ENCODE peak calls at places on chromosomes 3 and 15, in five cellular contexts. N is IMR-90, C is HCT116, R is SK-N-SH, F is astrocyte. O is an unnamed sample. For H3K36me3 and H3K4me1, the result is how much of the 10 kb centered on the place peaks cover.

GRCh38 chr3:46670000-46670890 is 23.2 kb downstream of the ALS2CL start:
- DNase-seq in F (no peak), R (peak), C (no peak), N (no peak), O (no peak)

GRCh38 chr3:143850877-143851276 is 2.6 kb upstream of the SLC9A9 start:
- DNase-seq in F (no peak), N (no peak), C (no peak), R (no peak), O (peak)

GRCh38 chr15:44243829-44244228 is 44.7 kb upstream of the GOLM2 start:
- DNase-seq in C (peak), R (no peak), N (no peak), F (no peak), O (no peak)

GRCh38 chr15:77076325-77076915 is 5.5 kb upstream of the TSPAN3 start:
- DNase-seq in C (no peak), N (no peak), R (no peak), F (no peak), O (no peak)

GRCh38 chr3:172099495-172099808 is 60.1 kb downstream of the FNDC3B start:
- DNase-seq in C (no peak), R (no peak), N (no peak), F (no peak), O (no peak)

GRCh38 chr3:180265551-180265950 is 228.8 kb upstream of the PEX5L start:
- DNase-seq in N (peak), F (peak), R (no peak), C (no peak), O (peak)

GRCh38 chr3:4866841-4867240 is 112.4 kb upstream of the BHLHE40 start:
- DNase-seq in R (no peak), C (no peak), N (peak), F (peak), O (peak)

GRCh38 chr3:60932669-60933068 is 318.6 kb downstream of the FHIT start:
- DNase-seq in R (no peak), F (peak), N (no peak), C (no peak), O (no peak)

GRCh38 chr3:153142961-153143360 is 19.1 kb upstream of the RAP2B start:
- DNase-seq in C (no peak), R (no peak), F (no peak), N (peak), O (peak)

GRCh38 chr3:61582287-61582686 is 20.9 kb downstream of the PTPRG start:
- DNase-seq in N (no peak), R (no peak), C (no peak), F (no peak), O (no peak)

GRCh38 chr15:52103217-52104207 is 9.1 kb downstream of the BCL2L10 start:
- DNase-seq in N (peak), C (peak), F (peak), R (no peak), O (peak)

GRCh38 chr3:161274691-161275298 is 53.7 kb downstream of the NMD3 start:
- DNase-seq in N (peak), F (no peak), R (peak), C (peak), O (peak)

DNA sequence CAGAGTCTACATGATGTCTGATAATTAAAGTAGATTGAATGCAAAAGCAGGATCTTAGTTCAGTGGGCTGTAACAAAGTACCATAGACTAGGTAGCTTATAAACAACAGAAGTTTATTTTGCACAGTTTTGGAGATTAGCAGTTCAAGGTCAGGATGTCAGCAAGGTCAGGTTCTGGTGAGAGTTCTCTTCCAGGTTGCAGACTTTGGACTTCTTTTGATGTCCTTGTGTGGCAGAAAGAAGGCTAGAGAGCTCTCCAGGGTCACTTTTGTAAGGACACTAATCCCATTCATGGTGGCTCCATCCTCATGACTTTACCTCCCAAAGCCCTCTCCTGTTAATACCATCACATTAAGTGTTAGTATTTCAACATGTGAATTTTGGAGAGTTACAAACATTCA is 12.1 kb downstream of the FYTTD1 start:
- DNase-seq in N (no peak), C (no peak), R (no peak), F (no peak), O (no peak)
- H3K36me3 ChIP-seq in N (under half), C (under half), R (under half), F (under half), O (under half)

GRCh38 chr3:195895078-195895899 is 13.1 kb downstream of the TNK2 start:
- DNase-seq in R (peak), C (peak), N (peak), F (no peak), O (peak)

GRCh38 chr3:195897853-195898415 is 10.4 kb downstream of the TNK2 start:
- DNase-seq in R (peak), C (no peak), F (no peak), N (no peak), O (no peak)

GRCh38 chr3:195896361-195897080 is 11.8 kb downstream of the TNK2 start:
- DNase-seq in R (peak), F (peak), C (no peak), N (peak), O (peak)

GRCh38 chr3:195897081-195897852 is 11.1 kb downstream of the TNK2 start:
- DNase-seq in F (peak), N (peak), C (no peak), R (peak), O (peak)

DNA sequence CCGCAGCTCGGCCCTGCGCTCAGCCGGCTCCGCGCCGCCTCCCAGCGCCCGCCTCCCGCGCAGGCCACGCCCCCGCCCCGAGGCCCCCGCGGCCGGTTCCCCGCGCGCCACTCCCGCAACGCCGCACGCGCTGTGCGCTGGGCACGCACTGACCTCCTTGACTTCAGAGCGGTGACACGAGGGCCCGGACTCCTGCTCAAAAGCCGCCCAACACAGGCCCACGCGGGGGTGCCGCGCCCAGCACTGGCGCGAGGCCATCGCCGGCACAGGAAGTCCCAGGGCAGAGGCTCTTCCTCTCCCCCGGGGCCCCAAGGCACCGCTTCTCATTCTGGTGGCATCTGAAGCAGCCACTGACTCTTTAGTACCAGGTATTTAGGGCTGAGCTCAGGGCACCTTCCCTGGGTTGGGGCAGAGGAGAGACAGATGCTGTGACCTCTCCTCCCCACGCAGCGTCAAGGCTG is 12.4 kb downstream of the TNK2 start:
- DNase-seq in C (no peak), N (no peak), R (peak), F (no peak), O (peak)
- H3K9ac ChIP-seq in C (peak), N (peak), R (peak), F (peak), O (peak)

DNA sequence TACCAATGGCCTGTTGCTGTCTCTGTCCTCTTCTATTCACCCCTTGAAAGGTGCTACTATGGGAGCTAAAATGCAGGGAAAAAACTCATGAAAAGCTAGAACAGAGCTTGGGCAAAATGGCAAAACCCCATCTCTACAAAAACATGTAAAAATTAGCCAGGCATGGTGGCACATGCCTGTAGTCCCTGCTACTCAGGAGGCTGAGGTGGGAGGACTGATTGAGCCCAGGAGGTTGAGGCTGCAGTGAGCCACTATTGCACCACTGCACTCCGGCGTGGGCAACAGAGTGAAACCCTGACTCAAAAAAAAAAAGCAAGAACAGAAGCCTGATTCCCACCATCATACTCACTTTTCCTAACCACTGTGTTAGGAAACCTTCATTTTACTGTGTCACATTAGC is 1.9 kb downstream of the MAP4 start:
- DNase-seq in C (no peak), F (no peak), R (no peak), N (no peak), O (no peak)
- H3K4me1 ChIP-seq in C (half or more), F (under half), R (half or more), N (under half), O (half or more)

GRCh38 chr15:91516866-91517265 is 336.6 kb upstream of the SLCO3A1 start:
- DNase-seq in N (no peak), C (no peak), F (no peak), R (no peak), O (no peak)
- H3K36me3 ChIP-seq in N (under half), C (under half), F (under half), R (under half), O (under half)

DNA sequence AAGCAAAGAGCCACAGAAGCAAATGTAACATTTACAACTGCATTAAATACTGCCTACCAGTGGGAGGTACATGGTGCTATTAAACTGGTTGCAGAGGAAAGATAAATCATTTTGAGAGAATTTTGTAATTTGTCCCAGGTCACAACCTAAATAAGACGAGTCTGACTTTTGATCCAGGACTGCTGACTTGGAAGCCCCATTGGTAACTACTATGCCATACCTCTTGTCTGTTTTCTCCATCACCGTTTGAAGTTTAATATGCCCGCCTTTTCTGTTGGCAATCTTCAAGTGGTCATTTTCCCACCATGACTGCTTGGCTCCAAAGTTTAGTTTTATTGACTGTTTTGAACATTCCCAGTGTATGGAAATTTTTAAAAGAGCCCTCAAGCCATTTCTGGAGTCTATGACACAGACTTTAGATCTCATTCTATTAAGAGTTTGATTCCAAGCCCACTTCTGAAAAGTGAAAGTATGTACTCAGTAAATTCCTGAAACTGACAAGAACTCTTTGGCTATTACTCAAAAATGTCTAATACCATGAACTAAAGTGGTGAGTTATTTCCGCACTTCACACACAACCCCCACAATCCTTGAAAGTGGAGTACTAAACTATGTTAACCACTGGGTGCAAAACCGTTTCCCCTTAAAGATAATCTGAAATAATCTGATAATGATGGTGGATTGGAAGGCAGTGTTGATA is 136.6 kb upstream of the ADAMTS9 start:
- DNase-seq in F (peak), R (no peak), C (no peak), N (no peak), O (no peak)
- H3K9ac ChIP-seq in F (no peak), R (no peak), C (no peak), N (no peak), O (no peak)

GRCh38 chr3:64449026-64449425 is 223.8 kb upstream of the PRICKLE2 start:
- DNase-seq in C (no peak), F (no peak), R (no peak), N (no peak), O (no peak)
- H3K4me1 ChIP-seq in C (under half), F (under half), R (under half), N (under half), O (under half)

GRCh38 chr3:7697538-7697937 is 804.1 kb upstream of the LMCD1 start:
- DNase-seq in C (no peak), N (no peak), F (no peak), R (no peak), O (no peak)

GRCh38 chr3:7695067-7695466 is 806.6 kb upstream of the LMCD1 start:
- DNase-seq in N (no peak), R (no peak), F (no peak), C (no peak), O (no peak)

GRCh38 chr3:7693976-7694375 is 807.6 kb upstream of the LMCD1 start:
- DNase-seq in N (no peak), F (no peak), R (no peak), C (no peak), O (no peak)
- H3K36me3 ChIP-seq in N (under half), F (under half), R (under half), C (under half), O (under half)

DNA sequence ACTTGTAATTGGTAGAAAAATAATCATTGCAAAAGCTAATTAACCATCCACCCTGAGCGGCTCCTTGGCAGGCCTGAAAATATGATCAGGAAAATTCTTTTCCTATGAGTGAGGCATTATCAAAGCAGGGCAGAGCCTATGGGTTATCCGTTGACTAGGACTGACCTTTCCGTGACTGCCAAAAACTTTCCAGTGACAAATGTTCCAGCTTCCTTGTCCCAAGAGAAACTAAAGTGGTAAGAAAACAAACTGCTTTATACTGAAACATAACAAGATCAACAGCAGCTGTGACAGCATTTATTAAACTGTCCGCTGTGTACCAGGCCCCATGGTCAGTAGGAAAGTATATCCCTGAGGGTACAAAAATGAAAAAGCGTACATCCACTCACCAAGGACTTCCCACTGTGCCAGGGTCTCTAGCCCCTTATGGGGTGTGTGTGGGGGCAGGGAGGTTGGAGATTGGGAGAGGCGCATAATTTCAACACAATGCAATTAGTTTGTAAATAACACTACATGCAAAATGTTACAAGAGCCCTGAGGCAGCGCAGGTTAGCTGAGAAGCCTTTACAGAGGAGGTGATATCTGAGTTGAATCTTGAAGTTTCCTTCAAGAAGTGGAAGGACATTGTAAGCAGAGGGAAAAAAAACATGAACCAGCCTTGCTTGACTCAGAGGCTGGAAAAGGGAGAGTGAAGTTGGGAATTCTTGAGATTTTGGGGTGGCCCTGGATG is 8.6 kb downstream of the LIPC start:
- DNase-seq in C (peak), F (peak), N (peak), R (no peak), O (peak)
- H3K9ac ChIP-seq in C (peak), F (peak), N (peak), R (peak), O (peak)

GRCh38 chr15:67845974-67846373 is 6.1 kb upstream of the RNU6-1 start:
- DNase-seq in N (no peak), C (no peak), F (no peak), R (no peak), O (no peak)

GRCh38 chr15:67840747-67841634 is 1.1 kb upstream of the RNU6-1 start:
- DNase-seq in F (peak), C (no peak), N (peak), R (peak), O (peak)

GRCh38 chr15:67839929-67840746 is at the start of gene RNU6-1:
- DNase-seq in F (peak), R (peak), C (peak), N (peak), O (peak)

GRCh38 chr15:67843092-67843501 is 3.3 kb upstream of the RNU6-1 start:
- DNase-seq in C (no peak), F (no peak), R (no peak), N (no peak), O (no peak)

GRCh38 chr15:67843571-67844387 is 3.9 kb upstream of the RNU6-1 start:
- DNase-seq in N (peak), C (no peak), F (peak), R (no peak), O (peak)
- H3K4me1 ChIP-seq in N (under half), C (under half), F (under half), R (under half), O (under half)

GRCh38 chr3:177061382-177061781 is 135.9 kb downstream of the TBL1XR1 start:
- DNase-seq in F (no peak), R (no peak), C (no peak), N (no peak), O (no peak)
- H3K36me3 ChIP-seq in F (under half), R (under half), C (under half), N (under half), O (under half)